ENCODE peak calls at places on chromosomes 6 and 20, in eight cellular contexts. O is brain microvascular endothelial cell, P is mammary epithelial cell, Z is ascending aorta, Q is tibial artery, J is thyroid gland, S is prostate gland, M is OCI-LY7. K is an unnamed sample.

GRCh38 chr6:34288581-34288980 is 39.8 kb upstream of the SMIM29 start:
- DNase-seq in O (no peak), P (no peak), Z (no peak), Q (no peak), J (no peak), S (no peak), M (peak), K (no peak)

GRCh38 chr6:133817460-133818047 is 71.4 kb upstream of the TCF21 start:
- DNase-seq in O (no peak), P (no peak), Z (no peak), Q (no peak), J (no peak), S (no peak), M (peak), K (no peak)

GRCh38 chr6:26328265-26328844 is 36.6 kb upstream of the BTN3A2 start:
- DNase-seq in O (no peak), P (no peak), Z (no peak), Q (no peak), J (no peak), S (no peak), M (peak), K (no peak)

GRCh38 chr6:30325873-30326445 is 768 bp upstream of the TRIM39 start:
- DNase-seq in O (no peak), P (peak), Z (peak), Q (no peak), J (peak), S (no peak), M (peak), K (peak)

GRCh38 chr20:59765599-59766177 is 161.3 kb downstream of the PHACTR3 start:
- DNase-seq in O (no peak), P (peak), Z (no peak), Q (no peak), J (peak), S (no peak), M (peak), K (no peak)

GRCh38 chr6:89940225-89941027 is 46.2 kb downstream of the GJA10 start:
- DNase-seq in O (peak), P (peak), Z (no peak), Q (peak), J (peak), S (peak), M (peak), K (no peak)

GRCh38 chr20:34626978-34627377 is 49.9 kb downstream of the PIGU start:
- DNase-seq in O (no peak), P (no peak), Z (no peak), Q (no peak), J (no peak), S (no peak), M (no peak), K (no peak)

GRCh38 chr6:135902756-135903331 is 51.3 kb downstream of the PDE7B start:
- DNase-seq in O (no peak), P (no peak), Z (no peak), Q (no peak), J (no peak), S (no peak), M (no peak), K (no peak)

GRCh38 chr20:2840967-2841531 is 504 bp downstream of the VPS16 start:
- DNase-seq in O (peak), P (peak), Z (no peak), Q (peak), J (peak), S (peak), M (peak), K (peak)

GRCh38 chr6:32149932-32150920 is 1.5 kb downstream of the PRRT1 start:
- DNase-seq in O (no peak), P (no peak), Z (no peak), Q (no peak), J (no peak), S (no peak), M (no peak), K (no peak)

GRCh38 chr6:164152611-164153010 is 738.1 kb downstream of the QKI start:
- DNase-seq in O (no peak), P (no peak), Z (no peak), Q (no peak), J (no peak), S (peak), M (no peak), K (no peak)

GRCh38 chr6:31945507-31946369 is at the start of gene CFB:
- DNase-seq in O (peak), P (peak), Z (peak), Q (peak), J (peak), S (peak), M (no peak), K (peak)

GRCh38 chr6:133973109-133973971 is 20.3 kb downstream of the TBPL1 start:
- DNase-seq in O (no peak), P (peak), Z (no peak), Q (no peak), J (no peak), S (no peak), M (peak), K (no peak)

GRCh38 chr6:7154341-7155139 is 46.8 kb downstream of the RREB1 start:
- DNase-seq in O (no peak), P (no peak), Z (no peak), Q (no peak), J (no peak), S (no peak), M (no peak), K (no peak)

GRCh38 chr6:127879685-127880084 is 21.2 kb downstream of the THEMIS start:
- DNase-seq in O (peak), P (no peak), Z (no peak), Q (no peak), J (peak), S (no peak), M (no peak), K (no peak)

GRCh38 chr6:148855744-148856143 is 108.9 kb downstream of the UST start:
- DNase-seq in O (no peak), P (no peak), Z (no peak), Q (no peak), J (no peak), S (no peak), M (no peak), K (no peak)
- H3K4me3 ChIP-seq in O (no peak), P (no peak), Z (no peak), Q (no peak), J (no peak), S (no peak), M (no peak), K (no peak)

GRCh38 chr20:45853484-45853883 is 3.7 kb downstream of the ACOT8 start:
- DNase-seq in O (no peak), P (no peak), Z (no peak), Q (no peak), J (no peak), S (no peak), M (no peak), K (no peak)

GRCh38 chr20:45857114-45857835 is at the start of the genes ACOT8 and ZSWIM3:
- DNase-seq in O (peak), P (peak), Z (peak), Q (peak), J (peak), S (peak), M (peak), K (peak)

GRCh38 chr20:45860573-45861011 is 3.2 kb downstream of the ZSWIM3 start:
- DNase-seq in O (no peak), P (no peak), Z (no peak), Q (no peak), J (no peak), S (no peak), M (no peak), K (no peak)

GRCh38 chr20:45861157-45862075 is 4.0 kb downstream of the ZSWIM3 start:
- DNase-seq in O (no peak), P (no peak), Z (no peak), Q (no peak), J (peak), S (no peak), M (no peak), K (no peak)

DNA sequence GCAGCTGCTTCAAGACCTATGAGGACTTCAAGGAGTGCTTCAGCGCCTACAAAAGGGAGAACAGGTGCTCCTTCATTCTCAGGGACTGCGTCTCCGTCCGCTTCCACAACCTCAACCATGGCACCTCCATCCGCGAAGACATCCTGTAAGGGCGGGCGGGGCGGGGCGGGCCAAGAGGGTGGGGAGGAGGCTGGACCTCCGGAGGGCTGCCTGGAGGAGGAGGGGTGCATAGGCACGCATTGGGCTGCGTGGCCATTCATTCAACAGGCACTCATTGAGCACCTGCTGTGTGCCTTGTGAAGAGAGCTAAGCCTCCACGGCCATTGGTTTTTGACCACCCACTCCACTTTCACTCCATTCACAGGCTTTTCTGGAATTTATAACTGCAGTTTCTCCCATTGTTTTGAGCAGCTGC is 429 bp downstream of the ZSWIM3 start:
- DNase-seq in O (no peak), P (no peak), Z (no peak), Q (no peak), J (no peak), S (no peak), M (peak), K (no peak)
- H3K27ac ChIP-seq in O (no peak), P (peak), Z (peak), Q (peak), J (peak), S (peak), M (peak), K (peak)

GRCh38 chr6:166036321-166037105 is 131.1 kb downstream of the TBXT start:
- DNase-seq in O (no peak), P (no peak), Z (no peak), Q (no peak), J (no peak), S (no peak), M (no peak), K (no peak)

GRCh38 chr6:166031275-166031674 is 136.4 kb downstream of the TBXT start:
- DNase-seq in O (no peak), P (no peak), Z (no peak), Q (no peak), J (no peak), S (no peak), M (no peak), K (no peak)

GRCh38 chr6:166029506-166029905 is 138.1 kb downstream of the TBXT start:
- DNase-seq in O (no peak), P (no peak), Z (no peak), Q (no peak), J (no peak), S (no peak), M (no peak), K (no peak)

GRCh38 chr6:166027761-166028160 is 139.9 kb downstream of the TBXT start:
- DNase-seq in O (peak), P (no peak), Z (no peak), Q (no peak), J (no peak), S (no peak), M (no peak), K (no peak)

DNA sequence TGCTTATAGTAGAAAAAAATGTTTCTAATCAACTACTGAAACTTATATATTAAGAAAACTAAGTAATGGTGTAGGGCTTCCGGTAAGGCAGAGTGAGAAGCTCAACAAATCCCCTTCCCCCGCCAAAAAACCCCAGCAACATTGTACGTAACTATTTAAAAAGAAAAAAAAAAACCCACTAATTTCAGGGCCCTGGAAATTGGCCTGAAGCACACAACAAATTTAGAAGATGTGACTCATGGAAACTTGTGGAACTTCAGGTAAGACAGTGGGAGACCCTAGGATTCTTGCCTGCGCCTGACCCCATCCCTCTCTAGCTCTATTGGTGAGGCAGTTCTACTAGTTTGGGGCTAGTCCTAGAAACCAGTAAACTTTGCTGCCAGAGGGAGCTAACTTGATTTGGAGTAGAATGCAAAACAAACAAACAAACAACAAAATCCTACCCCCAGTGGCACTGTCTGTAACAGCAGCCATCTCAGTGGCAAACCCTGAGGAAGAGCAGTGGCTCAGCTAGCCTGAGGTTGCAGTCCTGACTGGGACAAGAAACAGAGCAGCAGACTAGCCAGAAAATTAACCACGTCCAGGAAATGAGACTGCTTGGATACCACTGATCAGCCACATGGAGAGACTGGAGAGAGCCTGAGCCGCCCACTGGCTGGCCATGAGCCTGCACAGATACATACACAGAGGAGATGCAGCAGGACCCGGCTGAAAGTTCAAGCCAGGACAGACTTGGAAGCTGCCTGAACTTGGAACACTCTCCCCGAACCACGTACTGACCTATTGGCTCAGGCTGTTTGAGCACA is 135.1 kb downstream of the TBXT start:
- DNase-seq in O (peak), P (no peak), Z (no peak), Q (no peak), J (no peak), S (no peak), M (no peak), K (no peak)
- TF ChIP-seq CTCF in O (peak), P (no peak), Z (no peak), Q (no peak), J (no peak), S (no peak), M (no peak), K (no peak)

DNA sequence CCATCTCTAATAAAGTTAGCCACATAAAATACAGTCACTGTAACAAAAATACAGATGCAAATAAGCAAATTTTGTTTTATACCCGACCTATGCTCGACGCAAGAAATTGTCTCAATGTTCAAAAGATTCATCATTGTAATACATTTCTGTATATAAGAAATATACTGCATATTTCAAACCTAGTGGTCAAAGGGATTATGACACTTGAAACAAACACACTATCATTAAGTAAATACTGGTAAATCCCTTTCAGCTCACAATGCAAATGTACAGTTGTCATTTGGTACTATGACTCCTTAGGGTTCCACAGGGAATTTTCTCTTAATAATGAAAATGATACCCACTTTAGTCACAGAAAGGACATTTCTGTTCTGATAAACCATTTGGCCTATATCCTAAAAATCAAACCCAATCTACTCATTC is 2.2 kb downstream of the HIVEP2 start:
- DNase-seq in O (no peak), P (peak), Z (no peak), Q (no peak), J (no peak), S (no peak), M (peak), K (no peak)
- H3K4me3 ChIP-seq in O (no peak), P (no peak), Z (peak), Q (no peak), J (no peak), S (no peak), M (peak), K (no peak)